ENCODE peak calls at places on chromosomes 7 and 10, in ten cellular contexts. One of them, this sample, is unnamed. For H3K4me1, the result is how much of the 10 kb centered on the place peaks cover.

GRCh38 chr10:32983333-32983909 is 25.4 kb upstream of the ITGB1 start:
- DNase-seq in GM23248: peak
- DNase-seq in ascending aorta: no peak
- DNase-seq in GM23338: no peak
- DNase-seq in psoas muscle: no peak
- DNase-seq in neuronal stem cell: no peak
- DNase-seq in transverse colon: no peak
- DNase-seq in OCI-LY7: no peak
- DNase-seq in uterus: peak
- DNase-seq in lower lobe of right lung: no peak
- DNase-seq in this sample: no peak

GRCh38 chr7:128830231-128831177 is at the start of gene FLNC:
- DNase-seq in GM23248: peak
- DNase-seq in ascending aorta: no peak
- DNase-seq in GM23338: peak
- DNase-seq in psoas muscle: peak
- DNase-seq in neuronal stem cell: no peak
- DNase-seq in transverse colon: peak
- DNase-seq in OCI-LY7: no peak
- DNase-seq in uterus: peak
- DNase-seq in lower lobe of right lung: no peak
- DNase-seq in this sample: peak

GRCh38 chr7:43700646-43701501 is 28.4 kb downstream of the COA1 start:
- DNase-seq in GM23248: peak
- DNase-seq in ascending aorta: no peak
- DNase-seq in GM23338: peak
- DNase-seq in psoas muscle: no peak
- DNase-seq in neuronal stem cell: no peak
- DNase-seq in transverse colon: no peak
- DNase-seq in OCI-LY7: no peak
- DNase-seq in uterus: no peak
- DNase-seq in lower lobe of right lung: no peak
- DNase-seq in this sample: no peak

GRCh38 chr10:14758994-14759664 is 15.6 kb downstream of the FAM107B start:
- DNase-seq in GM23248: no peak
- DNase-seq in ascending aorta: no peak
- DNase-seq in GM23338: no peak
- DNase-seq in psoas muscle: no peak
- DNase-seq in neuronal stem cell: no peak
- DNase-seq in transverse colon: peak
- DNase-seq in OCI-LY7: peak
- DNase-seq in uterus: no peak
- DNase-seq in lower lobe of right lung: no peak
- DNase-seq in this sample: peak

GRCh38 chr10:59580257-59580863 is 129.3 kb downstream of the SLC16A9 start:
- DNase-seq in GM23248: peak
- DNase-seq in ascending aorta: no peak
- DNase-seq in GM23338: peak
- DNase-seq in psoas muscle: no peak
- DNase-seq in neuronal stem cell: no peak
- DNase-seq in transverse colon: no peak
- DNase-seq in OCI-LY7: no peak
- DNase-seq in uterus: no peak
- DNase-seq in lower lobe of right lung: no peak
- DNase-seq in this sample: no peak

GRCh38 chr7:25389489-25390106 is 161.3 kb upstream of the NPVF start:
- DNase-seq in GM23248: peak
- DNase-seq in ascending aorta: no peak
- DNase-seq in GM23338: peak
- DNase-seq in psoas muscle: no peak
- DNase-seq in neuronal stem cell: peak
- DNase-seq in transverse colon: peak
- DNase-seq in OCI-LY7: peak
- DNase-seq in uterus: no peak
- DNase-seq in lower lobe of right lung: no peak
- DNase-seq in this sample: peak

GRCh38 chr7:140417456-140418155 is 13.7 kb downstream of the RAB19 start:
- DNase-seq in GM23248: no peak
- DNase-seq in ascending aorta: no peak
- DNase-seq in GM23338: no peak
- DNase-seq in psoas muscle: no peak
- DNase-seq in neuronal stem cell: no peak
- DNase-seq in transverse colon: no peak
- DNase-seq in OCI-LY7: no peak
- DNase-seq in uterus: no peak
- DNase-seq in lower lobe of right lung: no peak
- DNase-seq in this sample: peak

GRCh38 chr7:64733550-64734240 is 60.5 kb upstream of the ZNF138 start:
- DNase-seq in GM23248: no peak
- DNase-seq in ascending aorta: no peak
- DNase-seq in GM23338: no peak
- DNase-seq in psoas muscle: no peak
- DNase-seq in neuronal stem cell: no peak
- DNase-seq in transverse colon: no peak
- DNase-seq in OCI-LY7: no peak
- DNase-seq in uterus: no peak
- DNase-seq in lower lobe of right lung: no peak
- DNase-seq in this sample: no peak

GRCh38 chr7:94044806-94045205 is 40.7 kb upstream of the BET1 start:
- DNase-seq in GM23248: no peak
- DNase-seq in ascending aorta: no peak
- DNase-seq in GM23338: no peak
- DNase-seq in psoas muscle: no peak
- DNase-seq in neuronal stem cell: no peak
- DNase-seq in transverse colon: no peak
- DNase-seq in OCI-LY7: no peak
- DNase-seq in uterus: no peak
- DNase-seq in lower lobe of right lung: no peak
- DNase-seq in this sample: no peak

GRCh38 chr7:94049615-94050014 is 45.5 kb upstream of the BET1 start:
- DNase-seq in GM23248: no peak
- DNase-seq in ascending aorta: no peak
- DNase-seq in GM23338: peak
- DNase-seq in psoas muscle: no peak
- DNase-seq in neuronal stem cell: no peak
- DNase-seq in transverse colon: no peak
- DNase-seq in OCI-LY7: peak
- DNase-seq in uterus: no peak
- DNase-seq in lower lobe of right lung: no peak
- DNase-seq in this sample: no peak

GRCh38 chr7:94050046-94050445 is 45.9 kb upstream of the BET1 start:
- DNase-seq in GM23248: no peak
- DNase-seq in ascending aorta: no peak
- DNase-seq in GM23338: no peak
- DNase-seq in psoas muscle: no peak
- DNase-seq in neuronal stem cell: no peak
- DNase-seq in transverse colon: peak
- DNase-seq in OCI-LY7: peak
- DNase-seq in uterus: no peak
- DNase-seq in lower lobe of right lung: peak
- DNase-seq in this sample: peak

GRCh38 chr7:94045566-94045965 is 41.4 kb upstream of the BET1 start:
- DNase-seq in GM23248: no peak
- DNase-seq in ascending aorta: no peak
- DNase-seq in GM23338: no peak
- DNase-seq in psoas muscle: no peak
- DNase-seq in neuronal stem cell: no peak
- DNase-seq in transverse colon: no peak
- DNase-seq in OCI-LY7: no peak
- DNase-seq in uterus: no peak
- DNase-seq in lower lobe of right lung: no peak
- DNase-seq in this sample: no peak

DNA sequence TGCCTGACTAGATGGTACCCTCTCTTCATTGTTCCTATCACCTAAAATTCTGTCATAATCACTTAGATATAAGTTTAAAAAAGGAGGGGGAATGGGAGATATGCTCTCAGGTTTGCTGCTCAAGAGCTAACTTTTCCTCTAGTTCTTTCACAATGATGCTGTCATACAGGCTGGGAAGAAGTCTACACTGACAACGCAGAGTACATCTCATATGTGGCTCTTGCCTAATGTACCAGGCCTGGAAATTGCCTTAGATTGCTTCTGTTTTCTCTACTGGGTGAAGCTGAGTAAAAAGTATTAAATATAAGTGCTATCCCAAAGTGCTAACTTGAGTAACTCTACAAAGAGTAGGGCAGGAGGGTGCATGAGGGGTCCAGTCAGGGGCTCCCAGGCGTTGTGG is 43.8 kb upstream of the BET1 start:
- DNase-seq in GM23248: no peak
- DNase-seq in ascending aorta: no peak
- DNase-seq in GM23338: no peak
- DNase-seq in psoas muscle: no peak
- DNase-seq in neuronal stem cell: no peak
- DNase-seq in transverse colon: no peak
- DNase-seq in OCI-LY7: no peak
- DNase-seq in uterus: no peak
- DNase-seq in lower lobe of right lung: no peak
- DNase-seq in this sample: no peak
- H3K4me1 ChIP-seq in GM23248: under half
- H3K4me1 ChIP-seq in ascending aorta: under half
- H3K4me1 ChIP-seq in GM23338: under half
- H3K4me1 ChIP-seq in psoas muscle: under half
- H3K4me1 ChIP-seq in neuronal stem cell: under half
- H3K4me1 ChIP-seq in transverse colon: under half
- H3K4me1 ChIP-seq in OCI-LY7: half or more
- H3K4me1 ChIP-seq in uterus: under half
- H3K4me1 ChIP-seq in lower lobe of right lung: under half
- H3K4me1 ChIP-seq in this sample: under half

GRCh38 chr7:18895456-18895855 is 222.0 kb downstream of the TWIST1 start:
- DNase-seq in GM23248: peak
- DNase-seq in ascending aorta: no peak
- DNase-seq in GM23338: no peak
- DNase-seq in psoas muscle: no peak
- DNase-seq in neuronal stem cell: no peak
- DNase-seq in transverse colon: no peak
- DNase-seq in OCI-LY7: no peak
- DNase-seq in uterus: no peak
- DNase-seq in lower lobe of right lung: no peak
- DNase-seq in this sample: no peak

GRCh38 chr7:18900236-18900635 is 217.2 kb downstream of the TWIST1 start:
- DNase-seq in GM23248: no peak
- DNase-seq in ascending aorta: no peak
- DNase-seq in GM23338: no peak
- DNase-seq in psoas muscle: no peak
- DNase-seq in neuronal stem cell: no peak
- DNase-seq in transverse colon: no peak
- DNase-seq in OCI-LY7: no peak
- DNase-seq in uterus: no peak
- DNase-seq in lower lobe of right lung: no peak
- DNase-seq in this sample: no peak

GRCh38 chr7:18894155-18894554 is 223.3 kb downstream of the TWIST1 start:
- DNase-seq in GM23248: no peak
- DNase-seq in ascending aorta: no peak
- DNase-seq in GM23338: peak
- DNase-seq in psoas muscle: no peak
- DNase-seq in neuronal stem cell: no peak
- DNase-seq in transverse colon: no peak
- DNase-seq in OCI-LY7: no peak
- DNase-seq in uterus: no peak
- DNase-seq in lower lobe of right lung: no peak
- DNase-seq in this sample: no peak

GRCh38 chr7:18893156-18893555 is 224.3 kb downstream of the TWIST1 start:
- DNase-seq in GM23248: no peak
- DNase-seq in ascending aorta: no peak
- DNase-seq in GM23338: no peak
- DNase-seq in psoas muscle: no peak
- DNase-seq in neuronal stem cell: no peak
- DNase-seq in transverse colon: no peak
- DNase-seq in OCI-LY7: no peak
- DNase-seq in uterus: no peak
- DNase-seq in lower lobe of right lung: no peak
- DNase-seq in this sample: no peak

GRCh38 chr7:18896343-18896975 is 221.0 kb downstream of the TWIST1 start:
- DNase-seq in GM23248: no peak
- DNase-seq in ascending aorta: no peak
- DNase-seq in GM23338: peak
- DNase-seq in psoas muscle: no peak
- DNase-seq in neuronal stem cell: no peak
- DNase-seq in transverse colon: no peak
- DNase-seq in OCI-LY7: no peak
- DNase-seq in uterus: no peak
- DNase-seq in lower lobe of right lung: no peak
- DNase-seq in this sample: no peak
- H3K27ac ChIP-seq in GM23248: no peak
- H3K27ac ChIP-seq in ascending aorta: no peak
- H3K27ac ChIP-seq in GM23338: no peak
- H3K27ac ChIP-seq in psoas muscle: no peak
- H3K27ac ChIP-seq in neuronal stem cell: no peak
- H3K27ac ChIP-seq in transverse colon: no peak
- H3K27ac ChIP-seq in OCI-LY7: no peak
- H3K27ac ChIP-seq in uterus: no peak
- H3K27ac ChIP-seq in lower lobe of right lung: no peak
- H3K27ac ChIP-seq in this sample: no peak

DNA sequence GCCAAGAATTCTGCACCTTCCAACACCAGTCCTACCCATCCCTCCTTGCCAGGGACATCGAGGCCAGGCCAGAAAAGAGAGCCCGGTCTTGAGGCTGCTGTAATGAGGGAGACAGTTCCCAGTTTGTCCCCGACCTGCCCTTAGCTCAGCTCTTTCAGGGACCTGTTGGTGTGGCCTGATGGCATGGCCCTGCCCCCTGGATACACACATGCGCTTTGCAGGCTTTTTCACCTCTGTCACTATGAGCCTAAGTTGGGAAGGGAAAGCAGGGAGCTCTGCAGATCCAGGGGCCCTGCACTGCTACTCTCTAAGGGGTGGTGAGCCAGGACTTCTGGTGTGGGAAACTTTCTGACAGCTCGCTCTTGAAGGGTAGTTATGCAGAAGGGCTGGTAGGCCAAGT is 2.1 kb downstream of the SCD start:
- DNase-seq in GM23248: no peak
- DNase-seq in ascending aorta: no peak
- DNase-seq in GM23338: no peak
- DNase-seq in psoas muscle: no peak
- DNase-seq in neuronal stem cell: no peak
- DNase-seq in transverse colon: no peak
- DNase-seq in OCI-LY7: no peak
- DNase-seq in uterus: no peak
- DNase-seq in lower lobe of right lung: no peak
- DNase-seq in this sample: no peak
- H3K4me1 ChIP-seq in GM23248: under half
- H3K4me1 ChIP-seq in ascending aorta: under half
- H3K4me1 ChIP-seq in GM23338: half or more
- H3K4me1 ChIP-seq in psoas muscle: under half
- H3K4me1 ChIP-seq in neuronal stem cell: under half
- H3K4me1 ChIP-seq in transverse colon: under half
- H3K4me1 ChIP-seq in OCI-LY7: half or more
- H3K4me1 ChIP-seq in uterus: under half
- H3K4me1 ChIP-seq in lower lobe of right lung: under half
- H3K4me1 ChIP-seq in this sample: under half

DNA sequence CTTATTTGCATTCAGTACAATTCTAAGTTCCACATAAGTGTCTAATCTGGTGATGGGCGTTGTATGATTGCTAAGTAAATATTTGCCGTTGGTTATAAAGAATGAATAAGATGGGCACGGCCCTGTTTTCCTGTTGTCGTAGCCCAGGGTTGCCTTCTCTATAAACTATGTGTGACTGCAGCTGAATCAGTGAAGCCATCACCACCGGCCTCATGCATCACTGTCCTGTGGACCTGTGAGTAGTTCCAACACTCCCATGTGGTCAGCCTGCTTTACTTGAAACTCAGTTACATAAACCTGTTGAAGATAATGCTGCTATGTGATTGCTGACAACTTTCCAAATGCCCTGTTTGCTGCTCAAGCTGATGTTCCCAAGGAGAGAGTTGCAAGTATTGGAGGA is 21.6 kb upstream of the KLF6 start:
- DNase-seq in GM23248: peak
- DNase-seq in ascending aorta: no peak
- DNase-seq in GM23338: no peak
- DNase-seq in psoas muscle: no peak
- DNase-seq in neuronal stem cell: no peak
- DNase-seq in transverse colon: peak
- DNase-seq in OCI-LY7: peak
- DNase-seq in uterus: no peak
- DNase-seq in lower lobe of right lung: peak
- DNase-seq in this sample: no peak
- H3K27ac ChIP-seq in GM23248: peak
- H3K27ac ChIP-seq in ascending aorta: peak
- H3K27ac ChIP-seq in GM23338: no peak
- H3K27ac ChIP-seq in psoas muscle: peak
- H3K27ac ChIP-seq in neuronal stem cell: no peak
- H3K27ac ChIP-seq in transverse colon: peak
- H3K27ac ChIP-seq in OCI-LY7: peak
- H3K27ac ChIP-seq in uterus: peak
- H3K27ac ChIP-seq in lower lobe of right lung: peak
- H3K27ac ChIP-seq in this sample: peak

This sample was measured in body of pancreas.